ENCODE peak calls at places on chromosome 15, in seven cellular contexts. I is HTR-8/SVneo; H is stimulated activated naive CD8-positive, alpha-beta T cell treated with anti-CD3 and anti-CD28 coated beads, Interleukin-15, amount 100 ng/mL, for 72 hours; T is CD4-positive, alpha-beta memory T cell; A is transverse colon; M is G401; D is LHCN-M2. Y is an unnamed sample.

GRCh38 chr15:90914240-90915080 is 11.4 kb downstream of the MAN2A2 start:
- DNase-seq in I (no peak), H (no peak), T (no peak), A (no peak), M (no peak), D (no peak), Y (no peak)

GRCh38 chr15:38440353-38441129 is 13.4 kb upstream of the FAM98B start:
- DNase-seq in I (peak; percentile 32), H (peak; percentile 42), T (no peak), A (peak; percentile 33), M (peak; percentile 74), D (peak; percentile 40), Y (no peak)

GRCh38 chr15:28106294-28107110 is 7.4 kb upstream of the OCA2 start:
- DNase-seq in I (no peak), H (peak; percentile 11), T (peak; percentile 55), A (no peak), M (no peak), D (no peak), Y (no peak)

GRCh38 chr15:42549052-42549491 is 434 bp downstream of the HAUS2 start:
- DNase-seq in I (peak; percentile 18), H (no peak), T (peak; percentile 56), A (peak; percentile 16), M (peak; percentile 59), D (peak; percentile 54), Y (no peak)

GRCh38 chr15:55917881-55918296 is 75.5 kb downstream of the NEDD4 start:
- DNase-seq in I (peak; percentile 35), H (no peak), T (no peak), A (peak; percentile 13), M (peak; percentile 27), D (peak; percentile 90), Y (no peak)

GRCh38 chr15:86089422-86089821 is 9.8 kb downstream of the AGBL1 start:
- DNase-seq in I (no peak), H (no peak), T (no peak), A (no peak), M (no peak), D (no peak), Y (no peak)

GRCh38 chr15:95693917-95694316 is 636.6 kb upstream of the NR2F2 start:
- DNase-seq in I (no peak), H (no peak), T (no peak), A (no peak), M (no peak), D (peak; percentile 21), Y (no peak)

GRCh38 chr15:66006986-66007385 is 137.7 kb downstream of the RAB11A start:
- DNase-seq in I (no peak), H (no peak), T (no peak), A (no peak), M (no peak), D (no peak), Y (no peak)

GRCh38 chr15:64622410-64623260 is 152.8 kb downstream of the RBPMS2 start:
- DNase-seq in I (no peak), H (peak; percentile 51), T (peak; percentile 84), A (peak; percentile 19), M (no peak), D (no peak), Y (no peak)